ENCODE peak calls at places on chromosome X, in ten cellular contexts. One of them, this sample, is unnamed.

GRCh38 chrX:24647257-24648058 is at the start of gene PCYT1B:
- DNase-seq in GM04503: no peak
- DNase-seq in NCI-H1092 treated with DMSO at 0.1 percent for 48 hours: peak
- DNase-seq in memory B cell: no peak
- DNase-seq in foreskin melanocyte: peak
- DNase-seq in ascending aorta: peak
- DNase-seq in activated CD4-positive, alpha-beta T cell treated with anti-CD3 and anti-CD28 coated beads, Interleukin-2, amount 50 U/mL, for 48 hours: peak
- DNase-seq in fibroblast of the aortic adventitia: peak
- DNase-seq in transverse colon: peak
- DNase-seq in activated naive CD8-positive, alpha-beta T cell treated with anti-CD3 and anti-CD28 coated beads, Interleukin-2, amount 50 U/mL, for 24 hours: peak
- DNase-seq in this sample: peak

GRCh38 chrX:48924270-48924669 is 5.4 kb upstream of the PIM2 start:
- DNase-seq in GM04503: no peak
- DNase-seq in NCI-H1092 treated with DMSO at 0.1 percent for 48 hours: no peak
- DNase-seq in memory B cell: no peak
- DNase-seq in foreskin melanocyte: no peak
- DNase-seq in ascending aorta: no peak
- DNase-seq in activated CD4-positive, alpha-beta T cell treated with anti-CD3 and anti-CD28 coated beads, Interleukin-2, amount 50 U/mL, for 48 hours: no peak
- DNase-seq in fibroblast of the aortic adventitia: no peak
- DNase-seq in transverse colon: no peak
- DNase-seq in activated naive CD8-positive, alpha-beta T cell treated with anti-CD3 and anti-CD28 coated beads, Interleukin-2, amount 50 U/mL, for 24 hours: no peak
- DNase-seq in this sample: no peak

GRCh38 chrX:51931761-51932160 is 38.3 kb downstream of the MAGED1 start:
- DNase-seq in GM04503: peak
- DNase-seq in NCI-H1092 treated with DMSO at 0.1 percent for 48 hours: no peak
- DNase-seq in memory B cell: no peak
- DNase-seq in foreskin melanocyte: no peak
- DNase-seq in ascending aorta: no peak
- DNase-seq in activated CD4-positive, alpha-beta T cell treated with anti-CD3 and anti-CD28 coated beads, Interleukin-2, amount 50 U/mL, for 48 hours: no peak
- DNase-seq in fibroblast of the aortic adventitia: peak
- DNase-seq in transverse colon: no peak
- DNase-seq in activated naive CD8-positive, alpha-beta T cell treated with anti-CD3 and anti-CD28 coated beads, Interleukin-2, amount 50 U/mL, for 24 hours: no peak
- DNase-seq in this sample: no peak

GRCh38 chrX:52359614-52360232 is 9.1 kb upstream of the XAGE2 start:
- DNase-seq in GM04503: no peak
- DNase-seq in NCI-H1092 treated with DMSO at 0.1 percent for 48 hours: no peak
- DNase-seq in memory B cell: no peak
- DNase-seq in foreskin melanocyte: no peak
- DNase-seq in ascending aorta: no peak
- DNase-seq in activated CD4-positive, alpha-beta T cell treated with anti-CD3 and anti-CD28 coated beads, Interleukin-2, amount 50 U/mL, for 48 hours: no peak
- DNase-seq in fibroblast of the aortic adventitia: peak
- DNase-seq in transverse colon: no peak
- DNase-seq in activated naive CD8-positive, alpha-beta T cell treated with anti-CD3 and anti-CD28 coated beads, Interleukin-2, amount 50 U/mL, for 24 hours: no peak
- DNase-seq in this sample: no peak

GRCh38 chrX:114976321-114976720 is 41.1 kb downstream of the IL13RA2 start:
- DNase-seq in GM04503: peak
- DNase-seq in NCI-H1092 treated with DMSO at 0.1 percent for 48 hours: no peak
- DNase-seq in memory B cell: no peak
- DNase-seq in foreskin melanocyte: peak
- DNase-seq in ascending aorta: no peak
- DNase-seq in activated CD4-positive, alpha-beta T cell treated with anti-CD3 and anti-CD28 coated beads, Interleukin-2, amount 50 U/mL, for 48 hours: no peak
- DNase-seq in fibroblast of the aortic adventitia: peak
- DNase-seq in transverse colon: no peak
- DNase-seq in activated naive CD8-positive, alpha-beta T cell treated with anti-CD3 and anti-CD28 coated beads, Interleukin-2, amount 50 U/mL, for 24 hours: no peak
- DNase-seq in this sample: no peak

GRCh38 chrX:148804579-148804978 is 304.2 kb downstream of the AFF2 start:
- DNase-seq in GM04503: no peak
- DNase-seq in NCI-H1092 treated with DMSO at 0.1 percent for 48 hours: no peak
- DNase-seq in memory B cell: no peak
- DNase-seq in foreskin melanocyte: no peak
- DNase-seq in ascending aorta: no peak
- DNase-seq in activated CD4-positive, alpha-beta T cell treated with anti-CD3 and anti-CD28 coated beads, Interleukin-2, amount 50 U/mL, for 48 hours: no peak
- DNase-seq in fibroblast of the aortic adventitia: peak
- DNase-seq in transverse colon: no peak
- DNase-seq in activated naive CD8-positive, alpha-beta T cell treated with anti-CD3 and anti-CD28 coated beads, Interleukin-2, amount 50 U/mL, for 24 hours: no peak
- DNase-seq in this sample: no peak

GRCh38 chrX:136710324-136710951 is 62.5 kb downstream of the CD40LG start:
- DNase-seq in GM04503: no peak
- DNase-seq in NCI-H1092 treated with DMSO at 0.1 percent for 48 hours: no peak
- DNase-seq in memory B cell: no peak
- DNase-seq in foreskin melanocyte: no peak
- DNase-seq in ascending aorta: no peak
- DNase-seq in activated CD4-positive, alpha-beta T cell treated with anti-CD3 and anti-CD28 coated beads, Interleukin-2, amount 50 U/mL, for 48 hours: peak
- DNase-seq in fibroblast of the aortic adventitia: peak
- DNase-seq in transverse colon: no peak
- DNase-seq in activated naive CD8-positive, alpha-beta T cell treated with anti-CD3 and anti-CD28 coated beads, Interleukin-2, amount 50 U/mL, for 24 hours: no peak
- DNase-seq in this sample: no peak

GRCh38 chrX:56563231-56564116 is at the start of gene UBQLN2:
- DNase-seq in GM04503: peak
- DNase-seq in NCI-H1092 treated with DMSO at 0.1 percent for 48 hours: peak
- DNase-seq in memory B cell: peak
- DNase-seq in foreskin melanocyte: peak
- DNase-seq in ascending aorta: no peak
- DNase-seq in activated CD4-positive, alpha-beta T cell treated with anti-CD3 and anti-CD28 coated beads, Interleukin-2, amount 50 U/mL, for 48 hours: peak
- DNase-seq in fibroblast of the aortic adventitia: peak
- DNase-seq in transverse colon: peak
- DNase-seq in activated naive CD8-positive, alpha-beta T cell treated with anti-CD3 and anti-CD28 coated beads, Interleukin-2, amount 50 U/mL, for 24 hours: peak
- DNase-seq in this sample: peak

GRCh38 chrX:132671229-132671641 is 182.4 kb upstream of the MBNL3 start:
- DNase-seq in GM04503: no peak
- DNase-seq in NCI-H1092 treated with DMSO at 0.1 percent for 48 hours: no peak
- DNase-seq in memory B cell: no peak
- DNase-seq in foreskin melanocyte: no peak
- DNase-seq in ascending aorta: no peak
- DNase-seq in activated CD4-positive, alpha-beta T cell treated with anti-CD3 and anti-CD28 coated beads, Interleukin-2, amount 50 U/mL, for 48 hours: no peak
- DNase-seq in fibroblast of the aortic adventitia: no peak
- DNase-seq in transverse colon: no peak
- DNase-seq in activated naive CD8-positive, alpha-beta T cell treated with anti-CD3 and anti-CD28 coated beads, Interleukin-2, amount 50 U/mL, for 24 hours: no peak
- DNase-seq in this sample: no peak

GRCh38 chrX:47697171-47697570 is 38.2 kb upstream of the UXT start:
- DNase-seq in GM04503: no peak
- DNase-seq in NCI-H1092 treated with DMSO at 0.1 percent for 48 hours: no peak
- DNase-seq in memory B cell: no peak
- DNase-seq in foreskin melanocyte: no peak
- DNase-seq in ascending aorta: no peak
- DNase-seq in activated CD4-positive, alpha-beta T cell treated with anti-CD3 and anti-CD28 coated beads, Interleukin-2, amount 50 U/mL, for 48 hours: no peak
- DNase-seq in fibroblast of the aortic adventitia: no peak
- DNase-seq in transverse colon: no peak
- DNase-seq in activated naive CD8-positive, alpha-beta T cell treated with anti-CD3 and anti-CD28 coated beads, Interleukin-2, amount 50 U/mL, for 24 hours: no peak
- DNase-seq in this sample: no peak

GRCh38 chrX:109742722-109743121 is 9.7 kb upstream of the ACSL4 start:
- DNase-seq in GM04503: no peak
- DNase-seq in NCI-H1092 treated with DMSO at 0.1 percent for 48 hours: no peak
- DNase-seq in memory B cell: no peak
- DNase-seq in foreskin melanocyte: no peak
- DNase-seq in ascending aorta: no peak
- DNase-seq in activated CD4-positive, alpha-beta T cell treated with anti-CD3 and anti-CD28 coated beads, Interleukin-2, amount 50 U/mL, for 48 hours: no peak
- DNase-seq in fibroblast of the aortic adventitia: no peak
- DNase-seq in transverse colon: no peak
- DNase-seq in activated naive CD8-positive, alpha-beta T cell treated with anti-CD3 and anti-CD28 coated beads, Interleukin-2, amount 50 U/mL, for 24 hours: no peak
- DNase-seq in this sample: no peak

GRCh38 chrX:17633546-17633945 is 103.7 kb upstream of the SCML1 start:
- DNase-seq in GM04503: no peak
- DNase-seq in NCI-H1092 treated with DMSO at 0.1 percent for 48 hours: no peak
- DNase-seq in memory B cell: no peak
- DNase-seq in foreskin melanocyte: no peak
- DNase-seq in ascending aorta: no peak
- DNase-seq in activated CD4-positive, alpha-beta T cell treated with anti-CD3 and anti-CD28 coated beads, Interleukin-2, amount 50 U/mL, for 48 hours: no peak
- DNase-seq in fibroblast of the aortic adventitia: no peak
- DNase-seq in transverse colon: no peak
- DNase-seq in activated naive CD8-positive, alpha-beta T cell treated with anti-CD3 and anti-CD28 coated beads, Interleukin-2, amount 50 U/mL, for 24 hours: no peak
- DNase-seq in this sample: no peak

GRCh38 chrX:155718964-155719586 is 106.3 kb upstream of the TMLHE start:
- DNase-seq in GM04503: peak
- DNase-seq in NCI-H1092 treated with DMSO at 0.1 percent for 48 hours: no peak
- DNase-seq in memory B cell: no peak
- DNase-seq in foreskin melanocyte: no peak
- DNase-seq in ascending aorta: no peak
- DNase-seq in activated CD4-positive, alpha-beta T cell treated with anti-CD3 and anti-CD28 coated beads, Interleukin-2, amount 50 U/mL, for 48 hours: no peak
- DNase-seq in fibroblast of the aortic adventitia: peak
- DNase-seq in transverse colon: no peak
- DNase-seq in activated naive CD8-positive, alpha-beta T cell treated with anti-CD3 and anti-CD28 coated beads, Interleukin-2, amount 50 U/mL, for 24 hours: no peak
- DNase-seq in this sample: no peak

GRCh38 chrX:18946157-18946556 is 37.8 kb downstream of the PHKA2 start:
- DNase-seq in GM04503: no peak
- DNase-seq in NCI-H1092 treated with DMSO at 0.1 percent for 48 hours: no peak
- DNase-seq in memory B cell: no peak
- DNase-seq in foreskin melanocyte: no peak
- DNase-seq in ascending aorta: no peak
- DNase-seq in activated CD4-positive, alpha-beta T cell treated with anti-CD3 and anti-CD28 coated beads, Interleukin-2, amount 50 U/mL, for 48 hours: no peak
- DNase-seq in fibroblast of the aortic adventitia: no peak
- DNase-seq in transverse colon: no peak
- DNase-seq in activated naive CD8-positive, alpha-beta T cell treated with anti-CD3 and anti-CD28 coated beads, Interleukin-2, amount 50 U/mL, for 24 hours: no peak
- DNase-seq in this sample: no peak